ENCODE peak calls at places on chromosomes 7 and 10, in eight cellular contexts. B, Q, P, G, E, A, O and F are unnamed samples.

GRCh38 chr10:98047009-98047741 is 16.8 kb upstream of the CRTAC1 start:
- DNase-seq in A (no peak), O (no peak), G (no peak), B (no peak), E (peak), P (peak), Q (no peak), F (peak)

GRCh38 chr7:31095286-31096197 is 43.4 kb downstream of the ADCYAP1R1 start:
- DNase-seq in Q (no peak), B (peak), P (no peak), G (no peak), O (peak), A (no peak), E (no peak), F (no peak)

GRCh38 chr7:34059551-34059840 is 154.2 kb downstream of the BMPER start:
- DNase-seq in P (no peak), G (no peak), E (no peak), Q (no peak), A (no peak), B (no peak), O (no peak), F (no peak)

GRCh38 chr10:96667401-96667800 is 52.9 kb downstream of the PIK3AP1 start:
- DNase-seq in Q (no peak), G (no peak), P (no peak), B (no peak), A (no peak), E (no peak), O (no peak), F (no peak)

GRCh38 chr7:56291-56913 is 136.0 kb upstream of the FAM20C start:
- DNase-seq in O (peak), E (no peak), A (no peak), P (no peak), Q (peak), G (no peak), B (peak), F (no peak)

GRCh38 chr7:142519790-142520078 is 229.5 kb upstream of the PRSS1 start:
- DNase-seq in O (no peak), E (no peak), G (no peak), A (no peak), B (no peak), Q (no peak), P (no peak), F (no peak)

GRCh38 chr7:158572000-158572828 is 15.4 kb downstream of the PTPRN2 start:
- DNase-seq in P (no peak), G (no peak), B (no peak), O (peak), Q (no peak), A (no peak), E (no peak), F (peak)

GRCh38 chr7:83547526-83547925 is 101.4 kb downstream of the SEMA3E start:
- DNase-seq in P (no peak), B (no peak), Q (no peak), G (no peak), E (peak), O (no peak), A (peak), F (peak)

GRCh38 chr7:151520419-151521229 is 929 bp upstream of the RHEB start:
- DNase-seq in B (peak), G (no peak), O (peak), A (peak), Q (peak), E (no peak), P (peak), F (no peak)

GRCh38 chr10:87674963-87675362 is 15.3 kb downstream of the PAPSS2 start:
- DNase-seq in O (no peak), P (no peak), A (no peak), B (no peak), Q (no peak), G (no peak), E (peak), F (no peak)

GRCh38 chr10:27240891-27241639 is 468 bp upstream of the ACBD5 start:
- DNase-seq in G (peak), O (peak), Q (peak), E (peak), P (no peak), A (peak), B (peak), F (peak)

GRCh38 chr10:67471022-67471421 is 225.0 kb downstream of the CTNNA3 start:
- DNase-seq in B (no peak), A (no peak), E (no peak), P (no peak), Q (no peak), O (no peak), G (no peak), F (no peak)

GRCh38 chr7:2445898-2446555 is 30.2 kb downstream of the GRIFIN start:
- DNase-seq in P (no peak), B (no peak), O (peak), G (no peak), A (no peak), Q (no peak), E (peak), F (no peak)

GRCh38 chr7:114944742-114945625 is 23.1 kb downstream of the MDFIC start:
- DNase-seq in O (no peak), G (no peak), Q (peak), P (peak), E (peak), B (no peak), A (peak), F (no peak)

GRCh38 chr10:31030800-31031199 is 865 bp downstream of the ZNF438 start:
- DNase-seq in G (no peak), O (no peak), Q (no peak), E (no peak), P (no peak), B (no peak), A (no peak), F (no peak)

GRCh38 chr7:36763084-36763807 is 39.0 kb upstream of the AOAH start:
- DNase-seq in G (no peak), A (no peak), O (no peak), Q (no peak), E (peak), P (no peak), B (no peak), F (no peak)

GRCh38 chr10:91201213-91201996 is 19.1 kb upstream of the PCGF5 start:
- DNase-seq in G (peak), P (no peak), B (no peak), Q (no peak), E (no peak), A (no peak), O (no peak), F (peak)

GRCh38 chr10:84537447-84537931 is 209.1 kb downstream of the CCSER2 start:
- DNase-seq in G (peak), A (peak), Q (peak), O (peak), P (peak), E (peak), B (no peak), F (peak)

GRCh38 chr7:145347271-145347670 is 511.4 kb upstream of the TPK1 start:
- DNase-seq in O (no peak), G (no peak), B (no peak), A (no peak), Q (no peak), P (no peak), E (no peak), F (no peak)

GRCh38 chr10:101843032-101843991 is at the start of gene KCNIP2:
- DNase-seq in P (peak), G (peak), Q (peak), B (peak), O (peak), A (no peak), E (no peak), F (peak)

GRCh38 chr7:36148422-36149065 is 4.5 kb upstream of the EEPD1 start:
- DNase-seq in Q (no peak), B (no peak), G (no peak), O (no peak), E (no peak), P (no peak), A (no peak), F (no peak)

GRCh38 chr10:97479939-97480338 is 18.3 kb downstream of the MMS19 start:
- DNase-seq in A (no peak), Q (no peak), E (no peak), O (peak), P (no peak), B (no peak), G (no peak), F (no peak)

DNA sequence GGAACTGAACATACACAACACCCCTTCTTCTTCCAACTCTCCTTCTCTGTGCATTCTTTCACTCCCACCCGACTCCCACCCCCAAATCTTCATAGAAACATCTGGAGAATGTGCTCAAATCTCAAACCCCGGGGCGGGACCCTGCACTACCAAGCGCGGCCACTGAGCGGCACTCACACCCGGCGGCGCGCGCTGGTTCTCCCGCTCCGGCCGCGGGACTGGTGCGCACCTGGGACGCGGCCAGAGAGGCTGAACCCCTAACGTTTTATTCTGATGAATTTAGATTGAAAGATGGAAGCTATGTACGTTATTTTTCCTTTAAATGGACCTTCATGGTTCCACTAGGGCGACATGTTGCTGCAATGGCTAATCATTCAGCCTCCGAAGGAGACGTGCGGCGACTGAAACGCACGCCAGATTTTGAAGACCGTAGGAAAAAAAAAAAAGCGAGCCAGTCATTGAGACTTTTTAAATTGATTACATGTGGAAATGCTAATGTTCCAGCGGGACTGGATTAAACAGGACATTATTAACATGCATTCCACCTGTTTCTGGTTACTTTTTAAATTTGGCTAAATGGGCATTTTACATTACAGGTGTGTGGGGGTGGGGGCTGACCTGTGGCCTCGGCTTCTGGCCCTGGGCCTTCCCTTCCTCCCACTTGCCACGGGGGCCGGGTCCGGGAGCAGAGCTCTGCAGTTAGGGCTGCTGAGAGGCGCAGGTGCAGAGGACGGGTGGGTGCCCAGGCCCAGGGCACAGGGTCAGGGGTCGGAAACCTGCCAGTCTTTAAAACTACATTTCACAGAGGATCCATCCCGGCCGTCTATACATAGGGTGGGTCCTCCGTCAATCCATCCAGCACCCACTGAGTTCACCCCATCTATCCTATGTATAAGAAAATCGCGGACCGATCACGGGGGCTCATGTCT is 106.8 kb upstream of the INSIG1 start:
- DNase-seq in Q (peak), E (peak), P (peak), O (peak), B (no peak), G (peak), A (peak), F (no peak)
- H3K4me3 ChIP-seq in Q (no peak), E (peak), P (no peak), O (no peak), B (no peak), G (no peak), A (no peak), F (no peak)

GRCh38 chr10:52229271-52229931 is 84.7 kb upstream of the DKK1 start:
- DNase-seq in B (no peak), P (no peak), O (no peak), E (peak), Q (no peak), A (no peak), G (no peak), F (no peak)

GRCh38 chr10:52228556-52228955 is 85.5 kb upstream of the DKK1 start:
- DNase-seq in P (no peak), O (no peak), A (no peak), G (no peak), E (no peak), B (no peak), Q (no peak), F (no peak)

GRCh38 chr10:52232561-52233350 is 81.3 kb upstream of the DKK1 start:
- DNase-seq in Q (no peak), G (no peak), B (no peak), A (peak), P (no peak), E (no peak), O (no peak), F (no peak)
- H3K4me3 ChIP-seq in Q (peak), G (no peak), B (peak), A (peak), P (no peak), E (no peak), O (peak), F (peak)

DNA sequence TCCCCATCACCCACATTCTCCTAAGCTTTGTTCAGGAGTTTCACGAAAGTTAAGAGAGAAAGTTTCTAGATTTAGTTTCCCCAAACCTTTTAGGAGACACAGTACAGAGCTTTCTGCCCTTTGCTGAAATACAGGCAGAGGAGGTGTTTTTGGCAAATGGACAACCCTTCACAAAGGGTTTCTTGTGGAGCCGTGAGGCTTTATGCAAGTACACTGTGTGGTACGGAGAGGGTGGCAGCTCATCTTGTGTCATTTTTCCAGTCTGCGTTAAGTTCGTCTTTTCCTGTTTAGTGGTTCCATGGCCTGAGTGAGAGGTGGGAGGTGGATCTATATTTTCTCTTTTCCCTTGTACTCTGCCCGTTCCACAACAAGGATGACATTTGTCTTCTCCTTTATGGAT is 215.5 kb upstream of the PRKCQ start:
- DNase-seq in G (no peak), Q (no peak), E (no peak), O (no peak), P (peak), B (no peak), A (no peak), F (no peak)
- H3K4me3 ChIP-seq in G (no peak), Q (no peak), E (no peak), O (no peak), P (no peak), B (no peak), A (no peak), F (no peak)

GRCh38 chr7:57400531-57401155 is 49.3 kb upstream of the ZNF716 start:
- DNase-seq in A (no peak), P (no peak), E (no peak), Q (no peak), O (no peak), G (no peak), B (no peak), F (no peak)

GRCh38 chr7:57404967-57405421 is 45.0 kb upstream of the ZNF716 start:
- DNase-seq in B (no peak), E (no peak), Q (no peak), O (no peak), G (no peak), P (no peak), A (no peak), F (no peak)

GRCh38 chr7:57403601-57404342 is 46.2 kb upstream of the ZNF716 start:
- DNase-seq in E (no peak), A (no peak), B (peak), P (peak), Q (no peak), O (no peak), G (no peak), F (no peak)

GRCh38 chr7:57407125-57407524 is 42.9 kb upstream of the ZNF716 start:
- DNase-seq in E (no peak), Q (no peak), P (no peak), A (no peak), B (no peak), G (no peak), O (no peak), F (no peak)

DNA sequence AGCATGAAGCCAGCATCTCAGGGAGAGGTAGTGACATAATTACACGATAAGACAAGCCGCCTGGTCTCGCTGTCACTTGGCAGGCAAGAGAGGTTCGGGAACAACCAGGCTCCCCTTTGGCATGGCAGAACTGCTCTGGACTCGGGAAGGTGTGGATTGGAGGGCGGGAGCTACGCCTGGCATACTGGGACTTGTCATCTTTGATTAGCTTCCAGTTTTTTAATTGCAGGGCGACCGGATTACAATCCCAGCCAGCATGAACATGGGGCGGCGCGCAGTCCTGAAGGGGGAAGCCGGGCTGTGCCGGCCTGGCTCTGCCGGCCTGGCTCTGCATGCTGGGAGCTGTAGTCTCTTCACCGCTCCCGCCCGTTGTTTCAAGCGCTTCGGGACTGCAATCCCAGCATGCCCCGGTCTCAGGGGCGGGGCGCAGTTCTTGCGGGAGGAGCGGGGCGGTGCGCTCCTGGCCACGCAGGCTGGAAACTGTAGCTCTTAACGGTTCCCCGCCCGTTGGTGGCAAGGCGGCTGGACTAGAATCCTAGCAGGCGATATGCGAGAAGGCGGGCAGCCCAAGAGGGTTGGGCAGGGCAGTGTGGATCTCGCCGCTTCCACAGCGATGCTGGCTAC is 45.5 kb upstream of the ZNF716 start:
- DNase-seq in Q (no peak), A (no peak), P (peak), B (peak), E (no peak), G (no peak), O (no peak), F (no peak)
- H3K4me3 ChIP-seq in Q (peak), A (no peak), P (peak), B (peak), E (no peak), G (no peak), O (no peak), F (no peak)

GRCh38 chr7:128100949-128101713 is 69.9 kb upstream of the LRRC4 start:
- DNase-seq in Q (peak), P (no peak), O (no peak), E (no peak), G (no peak), A (no peak), B (no peak), F (no peak)

GRCh38 chr7:128103498-128104108 is 72.4 kb upstream of the LRRC4 start:
- DNase-seq in E (peak), B (no peak), O (peak), A (no peak), P (peak), G (no peak), Q (peak), F (no peak)

GRCh38 chr7:128104109-128104742 is 73.0 kb upstream of the LRRC4 start:
- DNase-seq in P (peak), B (no peak), E (peak), Q (peak), G (no peak), A (no peak), O (peak), F (no peak)

GRCh38 chr7:128100225-128100948 is 69.2 kb upstream of the LRRC4 start:
- DNase-seq in G (no peak), P (no peak), B (no peak), O (no peak), A (no peak), E (peak), Q (no peak), F (no peak)

DNA sequence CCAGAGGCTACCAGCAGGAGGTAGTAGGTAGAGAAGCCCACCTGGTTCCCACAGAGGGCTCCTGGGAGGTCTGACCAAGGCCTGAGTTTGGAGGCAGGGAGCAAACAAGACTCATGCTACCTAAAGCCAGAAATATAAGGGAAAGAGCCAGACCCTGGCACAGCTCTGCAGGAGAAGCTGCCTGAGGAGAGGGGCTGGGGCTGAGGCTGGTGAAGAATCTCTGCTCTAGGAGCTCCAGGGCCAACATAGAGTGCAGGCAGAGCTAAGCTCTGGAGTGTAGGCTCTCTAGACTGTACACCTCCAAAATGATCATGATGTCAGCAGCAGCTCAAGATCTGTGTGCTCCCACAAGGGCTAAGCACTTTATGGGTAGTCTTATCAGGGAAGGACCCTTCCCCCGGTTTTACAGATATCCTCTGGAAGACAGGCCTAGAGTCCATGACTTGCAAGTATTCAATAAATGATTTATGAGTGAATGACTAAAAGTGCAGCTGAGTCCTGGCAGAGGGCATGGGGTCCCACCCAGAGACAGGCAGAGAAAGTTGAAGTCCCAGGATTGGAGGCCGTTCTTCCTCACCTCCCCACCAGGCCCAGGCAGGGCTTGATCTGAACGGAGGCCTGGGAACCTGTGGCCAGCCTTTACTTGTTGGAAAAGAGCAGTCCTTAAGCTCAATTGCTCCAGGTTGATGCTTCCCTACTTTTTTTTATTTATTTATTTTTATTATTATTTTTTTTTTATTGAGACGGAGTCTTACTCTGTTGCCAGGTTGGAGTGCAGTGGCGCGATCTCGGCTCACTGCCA is 71.5 kb upstream of the LRRC4 start:
- DNase-seq in O (no peak), B (no peak), G (no peak), P (no peak), Q (peak), E (no peak), A (no peak), F (no peak)
- H3K4me3 ChIP-seq in O (no peak), B (no peak), G (no peak), P (peak), Q (no peak), E (no peak), A (no peak), F (no peak)

GRCh38 chr10:126059101-126059826 is 162.9 kb downstream of the FANK1 start:
- DNase-seq in P (no peak), O (no peak), Q (no peak), E (peak), A (no peak), G (no peak), B (no peak), F (no peak)

GRCh38 chr10:126062132-126063032 is 166.0 kb downstream of the FANK1 start:
- DNase-seq in G (no peak), Q (peak), B (peak), O (no peak), A (peak), E (peak), P (peak), F (no peak)

GRCh38 chr10:126058507-126058906 is 162.1 kb downstream of the FANK1 start:
- DNase-seq in Q (no peak), A (no peak), P (no peak), B (no peak), G (no peak), E (no peak), O (no peak), F (no peak)

GRCh38 chr10:126061526-126061925 is 165.2 kb downstream of the FANK1 start:
- DNase-seq in Q (no peak), P (no peak), B (no peak), O (no peak), A (no peak), E (peak), G (no peak), F (no peak)

GRCh38 chr10:126060232-126060935 is 164.0 kb downstream of the FANK1 start:
- DNase-seq in O (no peak), Q (no peak), P (peak), G (no peak), E (peak), A (no peak), B (no peak), F (no peak)
- H3K4me3 ChIP-seq in O (no peak), Q (no peak), P (no peak), G (no peak), E (no peak), A (no peak), B (no peak), F (no peak)